ENCODE peak calls at places on chromosomes 1 and 21, in four cellular contexts. K, N, J and E are unnamed samples.

GRCh38 chr1:99886841-99887240 is 36.7 kb downstream of the AGL start:
- DNase-seq in J (no peak), N (peak; percentile 6), K (no peak), E (no peak)

GRCh38 chr21:45256021-45256911 is 31.4 kb downstream of the POFUT2 start:
- DNase-seq in J (no peak), N (no peak), K (no peak), E (no peak)

GRCh38 chr1:195740862-195741261 is 867.4 kb downstream of the KCNT2 start:
- DNase-seq in J (no peak), K (no peak), N (no peak), E (no peak)

GRCh38 chr1:72777918-72778317 is 495.6 kb upstream of the NEGR1 start:
- DNase-seq in N (no peak), K (no peak), J (no peak), E (no peak)

GRCh38 chr1:8516793-8517556 is 199.1 kb downstream of the SLC45A1 start:
- DNase-seq in N (no peak), J (no peak), K (peak; percentile 56), E (peak; percentile 44)

GRCh38 chr1:232627645-232628334 is 2.1 kb downstream of the SIPA1L2 start:
- DNase-seq in J (no peak), K (no peak), N (no peak), E (peak; percentile 34)

GRCh38 chr1:108815566-108815965 is 41.3 kb downstream of the AKNAD1 start:
- DNase-seq in J (no peak), K (peak; percentile 37), N (no peak), E (no peak)

GRCh38 chr1:64890699-64891439 is 75.5 kb downstream of the JAK1 start:
- DNase-seq in N (no peak), K (no peak), J (no peak), E (no peak)

GRCh38 chr1:205563927-205564441 is 59.5 kb downstream of the CDK18 start:
- DNase-seq in J (no peak), K (no peak), N (no peak), E (no peak)

GRCh38 chr1:241048558-241048957 is 308.4 kb downstream of the RGS7 start:
- DNase-seq in K (no peak), N (no peak), J (no peak), E (no peak)

GRCh38 chr1:168082008-168082876 is 54.5 kb downstream of the GPR161 start:
- DNase-seq in J (peak; percentile 84), N (peak; percentile 84), K (peak; percentile 83), E (peak; percentile 71)

GRCh38 chr1:45815667-45816458 is 12.5 kb downstream of the MAST2 start:
- DNase-seq in J (no peak), K (no peak), N (peak; percentile 49), E (no peak)

GRCh38 chr1:46479744-46480350 is 9.8 kb upstream of the DMBX1 start:
- DNase-seq in J (no peak), K (no peak), N (no peak), E (no peak)